ENCODE peak calls at places on chromosomes 3 and 15, in four cellular contexts. X is choroid plexus epithelial cell, W is nephron progenitor cell, N is pancreas. E is an unnamed sample.

GRCh38 chr15:39976291-39977274 is 42.7 kb downstream of the EIF2AK4 start:
- DNase-seq in X (peak), W (peak), N (peak), E (no peak)

GRCh38 chr3:37174532-37175126 is at the start of gene LRRFIP2:
- DNase-seq in X (peak), W (no peak), N (no peak), E (no peak)

GRCh38 chr3:189167027-189167766 is 4.6 kb upstream of the TPRG1 start:
- DNase-seq in X (no peak), W (no peak), N (no peak), E (no peak)

GRCh38 chr3:57948782-57949242 is 59.4 kb upstream of the FLNB start:
- DNase-seq in X (no peak), W (no peak), N (no peak), E (no peak)

GRCh38 chr15:84590406-84590805 is 10.4 kb upstream of the ZSCAN2 start:
- DNase-seq in X (peak), W (no peak), N (no peak), E (no peak)

GRCh38 chr15:63362196-63362595 is 19.4 kb downstream of the CA12 start:
- DNase-seq in X (peak), W (peak), N (peak), E (no peak)

GRCh38 chr3:46797486-46797885 is 65.8 kb downstream of the MYL3 start:
- DNase-seq in X (no peak), W (no peak), N (no peak), E (no peak)

GRCh38 chr3:143040264-143040879 is 39.0 kb downstream of the U2SURP start:
- DNase-seq in X (peak), W (no peak), N (no peak), E (no peak)

GRCh38 chr3:27186013-27186412 is 183.2 kb downstream of the NEK10 start:
- DNase-seq in X (no peak), W (no peak), N (no peak), E (no peak)

GRCh38 chr3:155391583-155391982 is 98.1 kb upstream of the STRIT1 start:
- DNase-seq in X (peak), W (no peak), N (no peak), E (no peak)

GRCh38 chr3:73622135-73622534 is 2.6 kb downstream of the PDZRN3 start:
- DNase-seq in X (peak), W (peak), N (peak), E (no peak)

GRCh38 chr3:14491396-14492190 is 48.5 kb downstream of the GRIP2 start:
- DNase-seq in X (no peak), W (no peak), N (no peak), E (no peak)

GRCh38 chr3:146165370-146165769 is 4.4 kb upstream of the PLOD2 start:
- DNase-seq in X (peak), W (no peak), N (no peak), E (no peak)

GRCh38 chr15:57540736-57541135 is 51.0 kb upstream of the MYZAP start:
- DNase-seq in X (no peak), W (no peak), N (no peak), E (no peak)

GRCh38 chr15:90883526-90883931 is 775 bp upstream of the FES start:
- DNase-seq in X (no peak), W (no peak), N (no peak), E (no peak)

GRCh38 chr3:48694610-48695051 is 8.9 kb upstream of the NCKIPSD start:
- DNase-seq in X (peak), W (no peak), N (no peak), E (no peak)

GRCh38 chr3:98971183-98971681 is 69.7 kb upstream of the DCBLD2 start:
- DNase-seq in X (peak), W (no peak), N (no peak), E (no peak)

GRCh38 chr15:29268706-29269484 is 727 bp downstream of the NSMCE3 start:
- DNase-seq in X (peak), W (no peak), N (peak), E (peak)

GRCh38 chr3:56790016-56790950 is 11.5 kb downstream of the ARHGEF3 start:
- DNase-seq in X (no peak), W (no peak), N (no peak), E (no peak)

GRCh38 chr3:32945136-32945535 is 6.3 kb upstream of the CCR4 start:
- DNase-seq in X (no peak), W (no peak), N (no peak), E (no peak)

GRCh38 chr3:192005989-192006388 is 545.0 kb downstream of the PYDC2 start:
- DNase-seq in X (no peak), W (no peak), N (no peak), E (no peak)

GRCh38 chr3:44235604-44236484 is 5.8 kb upstream of the TOPAZ1 start:
- DNase-seq in X (peak), W (peak), N (peak), E (no peak)

GRCh38 chr3:27719306-27720003 is 2.7 kb downstream of the EOMES start:
- DNase-seq in X (no peak), W (no peak), N (no peak), E (no peak)

GRCh38 chr15:35932541-35932940 is 386.6 kb upstream of the DPH6 start:
- DNase-seq in X (peak), W (peak), N (no peak), E (no peak)

GRCh38 chr15:29988689-29989088 is 94.1 kb upstream of the GOLGA8J start:
- DNase-seq in X (no peak), W (no peak), N (no peak), E (no peak)

GRCh38 chr3:158765518-158766205 is 33.4 kb upstream of the RARRES1 start:
- DNase-seq in X (no peak), W (no peak), N (no peak), E (no peak)

GRCh38 chr3:63333815-63334214 is 55.7 kb downstream of the SYNPR start:
- DNase-seq in X (peak), W (no peak), N (no peak), E (no peak)

GRCh38 chr15:86892774-86893449 is 813.2 kb downstream of the AGBL1 start:
- DNase-seq in X (peak), W (no peak), N (no peak), E (no peak)

GRCh38 chr3:143956858-143957257 is 14.8 kb upstream of the DIPK2A start:
- DNase-seq in X (peak), W (no peak), N (no peak), E (no peak)

GRCh38 chr3:142047021-142047369 is 102.3 kb downstream of the TFDP2 start:
- DNase-seq in X (no peak), W (no peak), N (no peak), E (no peak)

GRCh38 chr3:148366743-148367410 is 330.8 kb upstream of the AGTR1 start:
- DNase-seq in X (peak), W (no peak), N (no peak), E (no peak)
- TF ChIP-seq CTCF in X (peak), W (no peak), N (no peak), E (no peak)

GRCh38 chr3:54294214-54294613 is 171.9 kb downstream of the CACNA2D3 start:
- DNase-seq in X (no peak), W (no peak), N (no peak), E (no peak)
- TF ChIP-seq CTCF in X (no peak), W (peak), N (no peak), E (no peak)

GRCh38 chr3:16399473-16399872 is 114.0 kb downstream of the RFTN1 start:
- DNase-seq in X (peak), W (peak), N (no peak), E (no peak)
- TF ChIP-seq CTCF in X (peak), W (no peak), N (no peak), E (no peak)

GRCh38 chr3:79019137-79019923 is 748.5 kb downstream of the ROBO1 start:
- DNase-seq in X (peak), W (peak), N (peak), E (no peak)
- TF ChIP-seq CTCF in X (no peak), W (no peak), N (no peak), E (no peak)

DNA sequence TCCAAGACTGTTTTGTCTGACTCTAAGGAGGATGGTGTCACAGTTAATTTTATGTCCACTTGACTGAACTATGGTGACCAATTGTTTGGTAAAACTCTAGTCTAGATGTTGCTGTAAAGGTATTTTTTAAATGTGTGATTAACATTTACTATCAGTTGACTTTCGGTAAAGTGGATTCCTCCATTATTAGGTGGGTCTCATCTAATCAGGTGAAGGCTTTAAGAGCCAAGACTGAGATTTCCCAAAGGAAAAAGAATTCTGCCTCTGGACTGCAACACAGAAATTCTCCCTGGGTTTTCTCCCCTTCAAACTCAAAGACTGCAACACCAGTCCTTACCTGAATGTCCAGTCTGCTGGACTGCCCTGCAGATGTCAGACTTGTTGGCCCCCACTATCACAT is 118.9 kb downstream of the OXNAD1 start:
- DNase-seq in X (no peak), W (no peak), N (no peak), E (no peak)
- TF ChIP-seq CTCF in X (no peak), W (no peak), N (no peak), E (no peak)

GRCh38 chr3:72079369-72079872 is 294.5 kb upstream of the PROK2 start:
- DNase-seq in X (no peak), W (no peak), N (no peak), E (no peak)
- TF ChIP-seq CTCF in X (no peak), W (no peak), N (no peak), E (no peak)

GRCh38 chr3:30970183-30970582 is 75.7 kb upstream of the GADL1 start:
- DNase-seq in X (peak), W (no peak), N (no peak), E (no peak)
- TF ChIP-seq CTCF in X (peak), W (no peak), N (no peak), E (no peak)